ENCODE peak calls at places on chromosomes 3 and 15, in seven cellular contexts. One of them, this sample, is unnamed. For H3K4me1, the result is how much of the 10 kb centered on the place peaks cover.

GRCh38 chr3:100386437-100387064 is 14.3 kb downstream of the TOMM70 start:
- DNase-seq in GM12878: no peak
- DNase-seq in heart left ventricle: no peak
- DNase-seq in thyroid gland: no peak
- DNase-seq in tibial nerve: no peak
- DNase-seq in IMR-90: peak
- DNase-seq in A549: no peak
- DNase-seq in this sample: no peak

GRCh38 chr15:42796955-42797779 is 60.2 kb upstream of the CDAN1 start:
- DNase-seq in A549: no peak
- DNase-seq in GM12878: no peak
- DNase-seq in tibial nerve: no peak
- DNase-seq in thyroid gland: no peak
- DNase-seq in heart left ventricle: no peak
- DNase-seq in IMR-90: peak
- DNase-seq in this sample: no peak

GRCh38 chr15:67244966-67245478 is 9.4 kb downstream of the AAGAB start:
- DNase-seq in thyroid gland: no peak
- DNase-seq in IMR-90: peak
- DNase-seq in A549: no peak
- DNase-seq in heart left ventricle: no peak
- DNase-seq in GM12878: no peak
- DNase-seq in tibial nerve: no peak
- DNase-seq in this sample: no peak

GRCh38 chr3:123595396-123595795 is 10.5 kb upstream of the HACD2 start:
- DNase-seq in thyroid gland: no peak
- DNase-seq in GM12878: no peak
- DNase-seq in heart left ventricle: no peak
- DNase-seq in tibial nerve: no peak
- DNase-seq in A549: no peak
- DNase-seq in IMR-90: no peak
- DNase-seq in this sample: no peak

GRCh38 chr3:126300761-126301481 is 56.3 kb downstream of the KLF15 start:
- DNase-seq in A549: no peak
- DNase-seq in heart left ventricle: peak
- DNase-seq in GM12878: no peak
- DNase-seq in tibial nerve: no peak
- DNase-seq in thyroid gland: peak
- DNase-seq in IMR-90: no peak
- DNase-seq in this sample: peak

GRCh38 chr3:46065294-46065705 is 38.0 kb upstream of the XCR1 start:
- DNase-seq in GM12878: peak
- DNase-seq in thyroid gland: peak
- DNase-seq in heart left ventricle: peak
- DNase-seq in IMR-90: peak
- DNase-seq in A549: no peak
- DNase-seq in tibial nerve: no peak
- DNase-seq in this sample: peak

GRCh38 chr3:71425491-71426071 is 157.9 kb downstream of the FOXP1 start:
- DNase-seq in IMR-90: peak
- DNase-seq in tibial nerve: no peak
- DNase-seq in heart left ventricle: no peak
- DNase-seq in thyroid gland: no peak
- DNase-seq in A549: no peak
- DNase-seq in GM12878: no peak
- DNase-seq in this sample: no peak

GRCh38 chr3:172606021-172606420 is 82.8 kb upstream of the TNFSF10 start:
- DNase-seq in tibial nerve: no peak
- DNase-seq in A549: no peak
- DNase-seq in thyroid gland: no peak
- DNase-seq in GM12878: no peak
- DNase-seq in heart left ventricle: no peak
- DNase-seq in IMR-90: peak
- DNase-seq in this sample: no peak

GRCh38 chr15:74201656-74202420 is 749 bp downstream of the STRA6 start:
- DNase-seq in IMR-90: no peak
- DNase-seq in heart left ventricle: no peak
- DNase-seq in tibial nerve: no peak
- DNase-seq in GM12878: no peak
- DNase-seq in thyroid gland: no peak
- DNase-seq in A549: peak
- DNase-seq in this sample: no peak

GRCh38 chr15:91783451-91783850 is 70.1 kb upstream of the SLCO3A1 start:
- DNase-seq in GM12878: no peak
- DNase-seq in heart left ventricle: no peak
- DNase-seq in thyroid gland: no peak
- DNase-seq in IMR-90: no peak
- DNase-seq in A549: no peak
- DNase-seq in tibial nerve: no peak
- DNase-seq in this sample: no peak
- H3K4me3 ChIP-seq in GM12878: no peak
- H3K4me3 ChIP-seq in heart left ventricle: peak
- H3K4me3 ChIP-seq in thyroid gland: no peak
- H3K4me3 ChIP-seq in IMR-90: no peak
- H3K4me3 ChIP-seq in A549: no peak
- H3K4me3 ChIP-seq in tibial nerve: no peak
- H3K4me3 ChIP-seq in this sample: no peak

GRCh38 chr15:31214864-31215489 is 111.7 kb upstream of the KLF13 start:
- DNase-seq in thyroid gland: peak
- DNase-seq in GM12878: no peak
- DNase-seq in A549: peak
- DNase-seq in IMR-90: no peak
- DNase-seq in tibial nerve: peak
- DNase-seq in heart left ventricle: peak
- DNase-seq in this sample: peak
- TF ChIP-seq POLR2A in thyroid gland: peak
- TF ChIP-seq POLR2A in GM12878: no peak
- TF ChIP-seq POLR2A in A549: no peak
- TF ChIP-seq POLR2A in IMR-90: no peak
- TF ChIP-seq POLR2A in tibial nerve: no peak
- TF ChIP-seq POLR2A in heart left ventricle: no peak
- TF ChIP-seq POLR2A in this sample: no peak

GRCh38 chr3:152313430-152313829 is 44.7 kb downstream of the MBNL1 start:
- DNase-seq in A549: no peak
- DNase-seq in thyroid gland: no peak
- DNase-seq in GM12878: no peak
- DNase-seq in heart left ventricle: no peak
- DNase-seq in IMR-90: no peak
- DNase-seq in tibial nerve: no peak
- DNase-seq in this sample: no peak
- H3K4me1 ChIP-seq in A549: half or more
- H3K4me1 ChIP-seq in thyroid gland: under half
- H3K4me1 ChIP-seq in GM12878: under half
- H3K4me1 ChIP-seq in heart left ventricle: under half
- H3K4me1 ChIP-seq in IMR-90: under half
- H3K4me1 ChIP-seq in tibial nerve: under half
- H3K4me1 ChIP-seq in this sample: under half

GRCh38 chr3:31977736-31978135 is 3.3 kb downstream of the OSBPL10 start:
- DNase-seq in GM12878: no peak
- DNase-seq in heart left ventricle: no peak
- DNase-seq in tibial nerve: no peak
- DNase-seq in thyroid gland: no peak
- DNase-seq in IMR-90: no peak
- DNase-seq in A549: no peak
- DNase-seq in this sample: no peak
- H3K4me3 ChIP-seq in GM12878: no peak
- H3K4me3 ChIP-seq in heart left ventricle: no peak
- H3K4me3 ChIP-seq in tibial nerve: no peak
- H3K4me3 ChIP-seq in thyroid gland: no peak
- H3K4me3 ChIP-seq in IMR-90: no peak
- H3K4me3 ChIP-seq in A549: no peak
- H3K4me3 ChIP-seq in this sample: no peak

DNA sequence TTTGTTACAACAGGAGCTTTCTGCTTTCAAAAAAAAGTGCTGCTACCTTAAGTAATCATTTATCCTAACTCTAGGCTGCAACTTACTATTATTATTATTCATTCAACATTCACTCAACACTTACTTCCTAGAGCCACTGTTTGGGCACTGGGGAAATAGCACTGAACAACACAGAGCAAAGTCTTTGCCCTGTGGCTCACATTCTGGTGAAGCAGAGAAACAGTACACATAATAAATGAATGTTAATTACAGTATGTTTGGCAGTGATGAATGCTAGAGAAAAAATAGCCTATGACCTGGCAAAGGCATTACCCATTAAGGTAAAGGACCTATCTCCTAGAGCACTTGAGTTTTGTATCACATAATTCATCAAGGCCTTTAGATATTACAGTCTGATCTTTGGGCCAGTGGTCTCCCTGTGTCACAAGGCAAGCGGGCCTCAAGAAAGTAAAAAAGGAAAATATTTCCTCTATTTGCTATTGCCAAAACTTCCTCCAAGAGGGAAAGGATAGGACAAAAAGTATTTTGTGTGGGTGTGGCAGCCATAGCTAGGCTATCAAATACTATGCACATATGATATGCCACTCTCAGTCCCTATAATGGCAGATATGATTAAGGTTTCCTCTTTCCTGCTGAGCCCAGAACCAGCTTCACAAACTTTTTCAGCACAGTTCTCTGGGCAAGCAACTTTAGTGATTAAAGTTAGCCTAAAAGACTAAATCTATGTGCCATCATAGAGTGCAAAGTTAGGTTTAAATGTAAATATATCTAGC is 142.8 kb downstream of the FHIT start:
- DNase-seq in IMR-90: no peak
- DNase-seq in heart left ventricle: no peak
- DNase-seq in tibial nerve: no peak
- DNase-seq in GM12878: no peak
- DNase-seq in A549: no peak
- DNase-seq in thyroid gland: no peak
- DNase-seq in this sample: no peak
- TF ChIP-seq POLR2A in IMR-90: no peak
- TF ChIP-seq POLR2A in heart left ventricle: no peak
- TF ChIP-seq POLR2A in tibial nerve: no peak
- TF ChIP-seq POLR2A in GM12878: no peak
- TF ChIP-seq POLR2A in A549: no peak
- TF ChIP-seq POLR2A in thyroid gland: no peak
- TF ChIP-seq POLR2A in this sample: no peak

This sample was measured in adrenal gland.